ENCODE peak calls at places on chromosomes 2 and 18, in eight cellular contexts. M is dorsolateral prefrontal cortex, Q is GM23338, P is endothelial cell, T is WERI-Rb-1, X is heart right ventricle, A is A549, N is brain microvascular endothelial cell. B is an unnamed sample.

GRCh38 chr2:54240515-54241219 is 15.4 kb downstream of the TSPYL6 start:
- DNase-seq in M (no peak), Q (peak), P (no peak), T (no peak), X (no peak), A (no peak), N (peak), B (no peak)

GRCh38 chr2:222305510-222306392 is 7.0 kb upstream of the PAX3 start:
- DNase-seq in M (no peak), Q (peak), P (peak), T (peak), X (no peak), A (no peak), N (no peak), B (peak)

GRCh38 chr2:109348645-109349554 is 219.9 kb downstream of the SH3RF3 start:
- DNase-seq in M (no peak), Q (no peak), P (no peak), T (no peak), X (no peak), A (no peak), N (no peak), B (no peak)

GRCh38 chr2:64327510-64328414 is 126.2 kb upstream of the LGALSL start:
- DNase-seq in M (peak), Q (peak), P (no peak), T (peak), X (peak), A (no peak), N (no peak), B (no peak)

GRCh38 chr2:231191896-231192872 is 6.2 kb upstream of the ARMC9 start:
- DNase-seq in M (no peak), Q (peak), P (peak), T (peak), X (peak), A (peak), N (peak), B (peak)

GRCh38 chr2:112542974-112543760 is 902 bp downstream of the POLR1B start:
- DNase-seq in M (no peak), Q (peak), P (no peak), T (peak), X (no peak), A (peak), N (no peak), B (no peak)

GRCh38 chr2:235399895-235400294 is 93.9 kb upstream of the AGAP1 start:
- DNase-seq in M (no peak), Q (peak), P (no peak), T (no peak), X (no peak), A (no peak), N (no peak), B (no peak)

GRCh38 chr2:12257476-12257875 is 459.3 kb upstream of the TRIB2 start:
- DNase-seq in M (no peak), Q (no peak), P (no peak), T (no peak), X (no peak), A (no peak), N (no peak), B (no peak)

GRCh38 chr18:3720818-3721545 is 271.0 kb downstream of the TGIF1 start:
- DNase-seq in M (no peak), Q (no peak), P (no peak), T (peak), X (no peak), A (no peak), N (no peak), B (peak)

GRCh38 chr2:95274291-95275150 is at the start of gene PROM2:
- DNase-seq in M (no peak), Q (peak), P (no peak), T (peak), X (no peak), A (no peak), N (no peak), B (peak)

GRCh38 chr2:23248667-23249066 is 136.3 kb upstream of the KLHL29 start:
- DNase-seq in M (no peak), Q (no peak), P (no peak), T (no peak), X (no peak), A (no peak), N (no peak), B (no peak)

DNA sequence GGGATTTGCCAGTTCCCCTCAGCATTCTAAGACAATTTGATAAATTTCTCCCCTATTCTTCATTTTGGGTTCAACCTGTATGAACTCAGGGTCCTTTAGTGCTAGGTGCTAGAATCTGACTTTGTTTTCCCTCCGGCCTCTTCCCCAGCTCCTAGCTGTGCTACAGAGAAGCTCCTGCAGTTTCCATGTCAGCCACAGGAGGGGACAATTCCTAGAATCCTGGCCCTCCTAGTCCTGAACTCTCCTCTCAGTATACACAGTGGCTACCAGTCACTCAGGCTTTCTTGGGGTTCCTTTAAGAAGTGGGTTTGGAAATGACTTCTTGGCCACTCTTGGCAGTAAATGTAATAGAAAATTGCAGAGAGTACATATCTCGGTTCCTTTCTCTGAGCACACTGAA is 4.9 kb upstream of the CHST10 start:
- DNase-seq in M (no peak), Q (peak), P (peak), T (peak), X (no peak), A (peak), N (peak), B (no peak)
- TF ChIP-seq CTCF in M (peak), Q (peak), P (peak), T (peak), X (peak), A (peak), N (peak), B (peak)

GRCh38 chr2:62564380-62565137 is 58.6 kb upstream of the TMEM17 start:
- DNase-seq in M (no peak), Q (no peak), P (no peak), T (no peak), X (no peak), A (no peak), N (no peak), B (no peak)

GRCh38 chr2:62565309-62565908 is 59.4 kb upstream of the TMEM17 start:
- DNase-seq in M (no peak), Q (no peak), P (no peak), T (no peak), X (no peak), A (no peak), N (no peak), B (no peak)

GRCh38 chr2:62568983-62569837 is 63.2 kb upstream of the TMEM17 start:
- DNase-seq in M (no peak), Q (no peak), P (no peak), T (no peak), X (no peak), A (peak), N (no peak), B (no peak)

GRCh38 chr2:62568074-62568473 is 62.1 kb upstream of the TMEM17 start:
- DNase-seq in M (no peak), Q (no peak), P (no peak), T (no peak), X (no peak), A (no peak), N (no peak), B (no peak)

DNA sequence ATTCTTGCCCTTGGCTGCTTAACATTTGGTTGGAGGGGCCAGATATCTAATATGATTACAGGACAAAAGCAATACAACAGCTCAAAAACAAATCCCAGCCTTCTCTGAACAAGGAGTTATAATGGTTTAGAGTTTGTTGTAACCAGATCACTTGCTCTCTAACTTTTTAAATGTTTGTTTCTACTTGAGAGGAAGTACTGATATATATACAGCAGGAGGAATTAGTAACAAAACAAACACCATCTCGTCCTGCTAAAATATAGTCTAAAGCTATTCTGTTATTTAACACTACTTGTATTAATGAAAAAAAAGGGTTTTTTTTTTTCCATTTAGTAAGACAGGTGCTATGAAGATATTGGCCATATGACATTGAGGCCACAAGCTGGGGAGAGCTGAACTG is 60.9 kb upstream of the TMEM17 start:
- DNase-seq in M (no peak), Q (no peak), P (no peak), T (no peak), X (no peak), A (no peak), N (no peak), B (no peak)
- TF ChIP-seq CTCF in M (no peak), Q (no peak), P (no peak), T (no peak), X (no peak), A (no peak), N (no peak), B (no peak)

DNA sequence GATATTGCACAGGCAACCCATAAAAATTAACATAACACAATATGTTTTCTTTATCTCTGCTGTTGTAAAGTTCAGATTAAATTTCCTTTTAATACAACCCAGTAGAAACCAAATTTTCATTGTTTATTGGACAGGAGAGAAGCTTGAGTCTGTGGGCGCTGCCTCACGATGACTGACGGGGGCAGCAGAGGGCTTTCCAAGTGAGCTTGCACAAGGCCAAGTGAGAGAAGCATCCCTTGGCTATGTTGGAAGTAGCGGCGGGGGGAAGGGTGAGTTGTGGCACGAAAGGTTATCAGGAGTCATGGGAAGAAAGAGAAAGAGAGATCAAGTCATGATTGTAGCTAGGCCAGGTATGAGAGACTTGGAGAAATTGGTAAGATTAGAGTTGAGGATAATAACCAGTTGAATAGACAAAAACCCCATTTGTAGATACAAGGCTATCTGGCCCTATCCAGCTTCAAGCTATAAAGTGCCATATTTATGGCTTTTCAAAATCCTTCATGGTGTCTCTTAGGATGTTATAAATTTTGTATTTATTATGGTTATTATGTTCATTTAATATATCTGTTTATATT is 413.7 kb upstream of the FAM98A start:
- DNase-seq in M (peak), Q (peak), P (peak), T (peak), X (peak), A (peak), N (peak), B (peak)
- TF ChIP-seq CTCF in M (peak), Q (peak), P (peak), T (peak), X (peak), A (peak), N (peak), B (peak)

GRCh38 chr2:20675701-20676352 is 8.9 kb downstream of the GDF7 start:
- DNase-seq in M (no peak), Q (peak), P (no peak), T (peak), X (no peak), A (no peak), N (no peak), B (peak)
- TF ChIP-seq CTCF in M (no peak), Q (no peak), P (no peak), T (peak), X (no peak), A (no peak), N (peak), B (peak)

GRCh38 chr2:175999283-175999819 is 2.7 kb downstream of the LNPK start:
- DNase-seq in M (no peak), Q (no peak), P (no peak), T (no peak), X (no peak), A (no peak), N (no peak), B (no peak)

GRCh38 chr2:176002684-176003225 is 688 bp upstream of the LNPK start:
- DNase-seq in M (peak), Q (peak), P (peak), T (peak), X (peak), A (peak), N (peak), B (no peak)

GRCh38 chr2:176003958-176004357 is 1.9 kb upstream of the LNPK start:
- DNase-seq in M (no peak), Q (no peak), P (no peak), T (no peak), X (no peak), A (no peak), N (no peak), B (no peak)

GRCh38 chr2:176001281-176001902 is 675 bp downstream of the LNPK start:
- DNase-seq in M (peak), Q (peak), P (peak), T (peak), X (peak), A (peak), N (peak), B (peak)

DNA sequence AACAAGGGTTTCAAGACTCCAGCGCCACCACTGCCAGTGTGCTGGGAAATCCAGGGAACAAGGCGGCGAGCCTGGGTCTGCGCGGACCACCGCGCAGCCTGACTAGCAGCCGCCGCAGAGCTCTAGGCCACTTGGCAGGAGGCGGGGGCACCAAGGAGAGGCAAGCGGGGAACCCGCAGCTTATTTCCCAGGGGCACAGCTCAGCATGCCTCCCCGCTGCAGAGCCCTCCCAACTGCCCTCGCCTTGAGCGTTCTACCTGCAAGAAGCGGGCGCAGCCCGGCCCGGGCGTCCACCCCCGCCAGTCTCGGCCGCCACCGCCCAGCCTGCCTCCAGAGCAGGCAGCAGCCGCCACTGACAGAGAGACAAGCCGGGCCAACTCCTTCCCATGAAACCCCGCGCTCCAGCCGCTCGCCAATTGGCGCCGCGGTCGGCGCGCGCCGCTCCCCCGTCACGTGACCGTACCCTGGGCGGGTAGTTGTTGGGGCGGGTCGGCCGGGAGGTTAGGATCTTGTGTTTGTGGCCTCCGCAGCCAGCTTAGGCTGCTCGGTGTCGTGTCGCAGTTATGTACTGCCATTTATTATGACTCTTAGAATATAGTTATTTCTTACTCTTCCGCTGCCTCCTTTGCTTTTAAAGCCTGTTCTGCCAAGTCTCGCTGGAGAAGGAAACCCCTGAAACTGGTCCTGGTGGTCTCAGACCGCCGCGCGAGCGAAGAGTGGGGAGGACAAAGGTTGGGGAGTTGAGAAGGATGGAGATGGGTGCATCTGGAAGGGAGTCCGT is at the start of gene LNPK:
- DNase-seq in M (peak), Q (peak), P (peak), T (peak), X (peak), A (peak), N (peak), B (peak)
- TF ChIP-seq CTCF in M (peak), Q (no peak), P (no peak), T (no peak), X (no peak), A (no peak), N (no peak), B (no peak)

GRCh38 chr2:79857888-79858287 is 345.0 kb downstream of the CTNNA2 start:
- DNase-seq in M (no peak), Q (no peak), P (no peak), T (no peak), X (no peak), A (no peak), N (no peak), B (no peak)

GRCh38 chr2:79849949-79850348 is 337.1 kb downstream of the CTNNA2 start:
- DNase-seq in M (no peak), Q (no peak), P (no peak), T (no peak), X (no peak), A (no peak), N (no peak), B (no peak)

GRCh38 chr2:79860233-79861058 is 347.6 kb downstream of the CTNNA2 start:
- DNase-seq in M (no peak), Q (peak), P (peak), T (peak), X (no peak), A (peak), N (no peak), B (peak)

GRCh38 chr2:79850912-79851311 is 338.1 kb downstream of the CTNNA2 start:
- DNase-seq in M (no peak), Q (no peak), P (no peak), T (no peak), X (no peak), A (no peak), N (no peak), B (no peak)

GRCh38 chr2:79855264-79856006 is 342.6 kb downstream of the CTNNA2 start:
- DNase-seq in M (peak), Q (peak), P (peak), T (peak), X (no peak), A (peak), N (no peak), B (no peak)
- TF ChIP-seq CTCF in M (peak), Q (peak), P (no peak), T (peak), X (no peak), A (peak), N (peak), B (peak)

GRCh38 chr18:1034971-1035370 is 130.3 kb downstream of the ADCYAP1 start:
- DNase-seq in M (no peak), Q (no peak), P (no peak), T (no peak), X (no peak), A (no peak), N (no peak), B (no peak)

GRCh38 chr18:1037766-1038165 is 133.1 kb downstream of the ADCYAP1 start:
- DNase-seq in M (no peak), Q (no peak), P (no peak), T (no peak), X (no peak), A (no peak), N (no peak), B (no peak)

GRCh38 chr18:1039421-1039820 is 134.8 kb downstream of the ADCYAP1 start:
- DNase-seq in M (no peak), Q (no peak), P (no peak), T (no peak), X (no peak), A (no peak), N (no peak), B (no peak)

DNA sequence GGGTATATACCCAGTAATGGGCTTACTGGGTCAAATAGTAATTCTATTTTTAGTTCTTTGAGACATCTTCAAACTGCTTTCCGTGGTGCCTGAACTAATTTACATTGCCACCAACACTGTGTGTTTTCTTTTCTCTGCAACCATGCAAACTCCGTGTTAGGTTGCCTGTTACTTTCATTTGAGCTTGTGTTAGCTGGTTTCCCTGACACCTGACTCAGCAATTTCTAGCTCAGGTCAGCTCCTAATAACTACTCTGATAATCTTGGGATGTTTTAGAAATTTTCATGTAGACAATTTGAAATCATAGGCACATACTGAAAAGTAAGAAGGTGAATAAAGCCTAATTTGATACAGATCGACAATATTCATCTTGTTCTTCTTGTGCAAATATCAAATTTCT is 132.3 kb downstream of the ADCYAP1 start:
- DNase-seq in M (no peak), Q (no peak), P (no peak), T (no peak), X (no peak), A (no peak), N (no peak), B (no peak)
- TF ChIP-seq CTCF in M (no peak), Q (no peak), P (no peak), T (no peak), X (no peak), A (no peak), N (no peak), B (no peak)

DNA sequence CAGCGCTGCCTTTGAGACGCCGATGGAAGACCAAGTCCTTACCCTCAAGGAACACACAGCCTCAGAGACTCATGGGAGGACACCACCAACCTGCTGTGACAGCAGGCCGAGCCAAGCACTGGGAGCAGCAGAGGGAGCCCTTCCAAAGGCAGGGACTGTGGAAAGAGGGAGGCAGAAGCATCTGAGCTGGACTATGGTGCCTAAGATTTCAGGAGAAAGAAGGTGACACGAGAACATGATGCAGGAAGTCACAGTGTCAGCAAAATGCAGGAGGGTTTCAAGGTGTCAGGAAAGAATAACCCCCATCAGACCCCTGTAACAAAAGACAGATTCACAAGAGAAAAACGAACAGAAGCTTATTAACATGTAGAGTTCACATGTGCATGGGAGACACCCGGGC is 24.2 kb upstream of the COX7A2L start:
- DNase-seq in M (no peak), Q (peak), P (no peak), T (peak), X (peak), A (no peak), N (no peak), B (peak)
- TF ChIP-seq CTCF in M (no peak), Q (peak), P (no peak), T (peak), X (no peak), A (peak), N (peak), B (peak)

GRCh38 chr2:85981579-85982247 is 92.9 kb upstream of the ST3GAL5 start:
- DNase-seq in M (no peak), Q (no peak), P (no peak), T (no peak), X (no peak), A (no peak), N (no peak), B (no peak)

GRCh38 chr2:85976106-85976920 is 87.5 kb upstream of the ST3GAL5 start:
- DNase-seq in M (no peak), Q (no peak), P (no peak), T (no peak), X (peak), A (no peak), N (no peak), B (peak)

GRCh38 chr2:85975581-85975980 is 86.8 kb upstream of the ST3GAL5 start:
- DNase-seq in M (no peak), Q (no peak), P (no peak), T (no peak), X (peak), A (no peak), N (no peak), B (no peak)

GRCh38 chr2:85983766-85984165 is 95.0 kb upstream of the ST3GAL5 start:
- DNase-seq in M (no peak), Q (no peak), P (no peak), T (no peak), X (no peak), A (no peak), N (no peak), B (no peak)

GRCh38 chr2:85978883-85979780 is 90.3 kb upstream of the ST3GAL5 start:
- DNase-seq in M (no peak), Q (no peak), P (no peak), T (no peak), X (no peak), A (no peak), N (no peak), B (peak)
- TF ChIP-seq CTCF in M (no peak), Q (no peak), P (no peak), T (no peak), X (no peak), A (no peak), N (no peak), B (no peak)

B was measured in Caco-2.